ENCODE peak calls at places on chromosomes 12 and 14, in five cellular contexts. Q is fibroblast of mammary gland, W is breast epithelium, E is suprapubic skin, A is A549. O is an unnamed sample.

GRCh38 chr12:88258396-88258795 is 116.3 kb downstream of the TMTC3 start:
- DNase-seq in Q (peak), W (no peak), E (no peak), A (no peak), O (no peak)

GRCh38 chr12:24615967-24616411 is 332.9 kb downstream of the BCAT1 start:
- DNase-seq in Q (peak), W (no peak), E (no peak), A (no peak), O (no peak)

GRCh38 chr12:26431211-26431610 is 235.8 kb downstream of the SSPN start:
- DNase-seq in Q (no peak), W (no peak), E (no peak), A (no peak), O (no peak)

GRCh38 chr14:31420013-31420318 is 384 bp downstream of the HEATR5A start:
- DNase-seq in Q (no peak), W (peak), E (peak), A (peak), O (no peak)

GRCh38 chr12:42761601-42762350 is 172.2 kb upstream of the PRICKLE1 start:
- DNase-seq in Q (peak), W (no peak), E (no peak), A (no peak), O (no peak)

GRCh38 chr12:58819945-58820344 is 100.4 kb downstream of the LRIG3 start:
- DNase-seq in Q (peak), W (no peak), E (no peak), A (no peak), O (no peak)

GRCh38 chr14:103899316-103899715 is 28.9 kb upstream of the TDRD9 start:
- DNase-seq in Q (no peak), W (no peak), E (no peak), A (no peak), O (no peak)

GRCh38 chr12:95623554-95624170 is 72.4 kb upstream of the USP44 start:
- DNase-seq in Q (peak), W (peak), E (no peak), A (peak), O (no peak)

GRCh38 chr12:34347367-34347766 is 325.1 kb downstream of the ALG10 start:
- DNase-seq in Q (no peak), W (no peak), E (no peak), A (peak), O (no peak)

GRCh38 chr12:26003065-26003464 is 44.6 kb downstream of the RASSF8 start:
- DNase-seq in Q (no peak), W (no peak), E (no peak), A (no peak), O (no peak)

GRCh38 chr14:95677168-95677835 is 8.9 kb upstream of the TCL1B start:
- DNase-seq in Q (no peak), W (no peak), E (no peak), A (no peak), O (no peak)

GRCh38 chr14:95679148-95679547 is 7.1 kb upstream of the TCL1B start:
- DNase-seq in Q (no peak), W (no peak), E (no peak), A (no peak), O (no peak)

GRCh38 chr14:95681153-95681552 is 5.1 kb upstream of the TCL1B start:
- DNase-seq in Q (no peak), W (no peak), E (no peak), A (no peak), O (no peak)

GRCh38 chr14:95683793-95684192 is 2.4 kb upstream of the TCL1B start:
- DNase-seq in Q (peak), W (no peak), E (no peak), A (peak), O (no peak)

GRCh38 chr14:95679995-95680735 is 6.1 kb upstream of the TCL1B start:
- DNase-seq in Q (no peak), W (no peak), E (no peak), A (peak), O (no peak)
- TF ChIP-seq CTCF in Q (no peak), W (no peak), E (no peak), A (no peak), O (peak)

DNA sequence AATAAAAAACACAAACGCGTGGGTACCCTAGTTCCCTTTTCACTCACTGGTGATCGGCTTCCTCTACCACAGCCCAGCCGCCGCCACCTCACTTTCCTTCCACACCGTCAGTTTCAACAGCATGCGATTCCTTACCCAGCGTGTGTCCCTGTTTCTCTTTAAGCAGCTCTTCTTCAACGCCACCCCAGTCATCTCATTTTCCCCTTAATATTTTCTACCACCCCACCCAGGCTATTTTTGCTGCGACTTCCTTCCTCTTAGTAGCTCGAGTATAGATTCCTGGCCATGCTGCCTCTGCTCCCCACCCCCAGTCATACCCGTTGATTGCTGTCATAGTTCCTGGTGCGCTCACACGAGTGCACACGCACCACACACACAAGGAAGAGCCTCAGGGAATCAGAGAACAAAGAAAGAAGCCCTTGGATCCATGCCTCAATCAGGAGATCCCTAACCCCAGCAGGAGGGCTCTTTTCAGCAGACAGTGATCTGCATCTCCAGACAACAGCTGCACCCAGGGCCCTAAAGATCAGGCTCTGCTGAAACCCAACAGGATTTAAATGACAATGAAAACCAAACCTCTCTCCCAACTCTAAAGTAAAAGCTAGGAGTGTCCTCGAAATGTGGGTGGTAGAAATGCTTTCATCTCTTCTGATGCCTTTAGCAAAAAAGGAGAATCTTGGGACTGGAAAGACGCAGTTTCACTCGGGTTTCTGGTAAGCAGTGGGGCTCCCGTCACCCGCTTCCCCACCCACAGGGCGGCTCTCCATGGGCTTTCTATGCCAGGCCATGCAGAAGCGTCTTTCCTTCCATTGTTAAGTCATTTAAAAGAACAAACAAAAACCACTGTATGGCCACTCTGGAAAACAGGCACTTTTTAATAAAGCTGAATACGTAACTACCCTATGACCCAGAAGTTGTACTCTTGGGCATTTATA is 23.8 kb downstream of the VPS37B start:
- DNase-seq in Q (peak), W (peak), E (peak), A (peak), O (no peak)
- H3K4me3 ChIP-seq in Q (peak), W (peak), E (peak), A (no peak), O (peak)

DNA sequence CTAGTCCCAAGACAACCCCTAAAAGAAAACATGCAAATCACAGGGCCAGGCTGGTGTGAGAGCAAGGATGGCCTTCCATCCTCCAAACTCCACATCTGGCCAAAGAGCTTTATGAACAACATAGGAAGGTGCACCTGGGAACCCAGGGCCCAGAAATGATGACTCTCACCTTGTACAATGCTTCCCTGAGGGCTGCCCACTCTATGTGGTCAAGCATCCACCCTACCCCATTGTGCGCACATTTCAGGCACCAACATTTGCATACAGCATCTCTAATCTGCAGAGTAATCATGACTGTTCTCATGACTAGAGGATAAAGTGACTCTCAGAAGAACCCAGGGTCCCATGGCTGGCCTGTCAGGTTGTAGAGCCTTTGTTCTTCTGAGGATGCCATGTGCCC is 57.2 kb upstream of the NTF3 start:
- DNase-seq in Q (no peak), W (no peak), E (no peak), A (no peak), O (no peak)
- TF ChIP-seq CTCF in Q (no peak), W (no peak), E (no peak), A (no peak), O (no peak)

GRCh38 chr14:60651936-60652673 is 2.8 kb upstream of the SIX1 start:
- DNase-seq in Q (no peak), W (no peak), E (no peak), A (no peak), O (no peak)
- H3K4me3 ChIP-seq in Q (no peak), W (no peak), E (no peak), A (no peak), O (no peak)

DNA sequence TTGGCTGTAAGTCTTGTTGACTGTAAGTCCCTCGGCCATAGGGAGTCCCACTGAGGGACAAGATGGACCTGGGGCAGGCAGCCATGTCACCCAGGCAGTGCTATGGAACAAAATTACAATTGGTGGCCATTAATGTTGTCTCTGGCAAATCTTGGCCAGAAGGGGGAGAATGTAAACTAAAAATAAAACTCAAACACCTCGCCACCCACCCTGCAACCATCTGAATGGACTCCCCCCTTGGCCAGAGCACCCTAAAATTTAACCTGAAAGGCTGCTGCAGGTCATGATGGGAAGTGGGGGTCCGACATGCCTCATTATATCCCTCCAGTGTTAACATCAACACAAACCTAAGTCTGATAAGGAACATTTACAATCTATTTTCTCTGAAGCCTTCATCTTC is 8.2 kb downstream of the SLC22A17 start:
- DNase-seq in Q (no peak), W (no peak), E (no peak), A (no peak), O (no peak)
- TF ChIP-seq CTCF in Q (no peak), W (no peak), E (no peak), A (no peak), O (no peak)

DNA sequence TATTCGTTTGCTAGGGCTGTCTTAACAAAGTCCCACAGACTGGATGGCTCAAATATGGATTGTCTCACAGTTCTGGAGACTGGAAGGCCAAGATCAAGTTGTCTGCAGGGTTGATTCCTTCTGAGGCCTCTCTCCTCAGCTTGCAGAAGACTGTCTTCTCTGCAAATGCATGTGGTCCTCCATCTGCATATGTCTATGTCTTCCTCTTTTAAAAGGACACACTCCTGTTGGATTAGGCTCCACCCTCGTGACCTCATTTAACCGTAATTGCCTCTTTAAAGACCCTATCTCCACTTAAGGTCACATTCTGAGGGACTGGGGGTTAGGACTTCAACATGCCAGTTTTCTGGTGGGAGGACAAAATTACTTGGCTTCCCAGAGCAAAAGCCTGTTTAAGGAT is 123.3 kb downstream of the SLC38A6 start:
- DNase-seq in Q (no peak), W (no peak), E (no peak), A (no peak), O (no peak)
- H3K4me3 ChIP-seq in Q (no peak), W (no peak), E (no peak), A (no peak), O (no peak)

DNA sequence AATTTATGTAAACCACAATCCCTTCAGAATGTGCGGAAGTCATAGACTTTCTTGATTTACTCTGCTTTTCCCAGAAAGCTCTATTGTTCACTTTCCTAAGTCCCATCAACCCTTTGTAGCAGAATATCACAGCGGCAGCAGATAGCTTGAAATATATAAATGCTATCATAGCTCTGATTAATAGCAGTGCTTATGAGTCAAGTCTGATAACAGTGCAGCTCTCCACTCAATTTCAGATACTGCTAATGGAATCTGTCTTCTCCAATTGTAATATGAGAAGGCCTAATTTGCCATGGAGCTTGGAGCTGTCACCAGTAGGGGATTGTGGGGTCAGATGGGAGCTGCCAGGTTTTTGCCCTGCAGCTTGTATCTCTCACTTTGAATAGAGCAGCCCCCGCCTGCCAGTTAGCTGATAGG is 10.9 kb downstream of the TMEM260 start:
- DNase-seq in Q (no peak), W (no peak), E (no peak), A (no peak), O (no peak)
- TF ChIP-seq CTCF in Q (no peak), W (no peak), E (no peak), A (no peak), O (no peak)

GRCh38 chr12:53233671-53234091 is 1.7 kb upstream of the RARG start:
- DNase-seq in Q (peak), W (no peak), E (no peak), A (no peak), O (no peak)

GRCh38 chr12:53235164-53235563 is 3.2 kb upstream of the RARG start:
- DNase-seq in Q (no peak), W (no peak), E (no peak), A (no peak), O (no peak)

GRCh38 chr12:53235742-53236442 is 3.9 kb upstream of the RARG start:
- DNase-seq in Q (no peak), W (no peak), E (no peak), A (no peak), O (no peak)

GRCh38 chr12:53232641-53233538 is 881 bp upstream of the RARG start:
- DNase-seq in Q (peak), W (peak), E (peak), A (peak), O (no peak)

DNA sequence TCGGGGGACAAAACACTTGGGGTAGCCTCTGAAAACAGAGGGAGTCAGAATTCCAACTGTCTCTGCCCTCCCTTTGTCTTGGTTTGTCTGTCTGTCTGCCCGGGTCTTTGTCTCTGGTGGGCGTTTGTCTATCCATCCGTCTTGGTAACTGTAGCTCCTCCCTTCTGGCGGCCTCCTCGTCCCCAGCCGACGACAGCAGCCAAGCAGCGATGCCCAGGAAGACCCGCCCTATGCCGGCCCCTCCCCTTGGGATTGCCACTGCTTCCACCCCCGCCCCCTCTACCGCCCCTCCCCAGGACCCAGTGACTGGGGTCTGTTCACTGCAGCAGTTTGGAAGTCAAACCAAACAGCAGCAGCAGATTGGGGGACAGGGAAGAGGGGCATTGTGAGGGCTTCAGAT is 2.2 kb upstream of the RARG start:
- DNase-seq in Q (no peak), W (no peak), E (no peak), A (no peak), O (no peak)
- H3K4me3 ChIP-seq in Q (no peak), W (peak), E (no peak), A (no peak), O (no peak)

GRCh38 chr12:6752931-6753771 is at the start of gene MLF2:
- DNase-seq in Q (peak), W (peak), E (peak), A (peak), O (peak)

GRCh38 chr12:6753772-6754356 is 923 bp upstream of the MLF2 start:
- DNase-seq in Q (peak), W (no peak), E (no peak), A (no peak), O (no peak)

GRCh38 chr12:6750506-6750905 is 2.4 kb downstream of the MLF2 start:
- DNase-seq in Q (no peak), W (no peak), E (no peak), A (no peak), O (no peak)

GRCh38 chr12:6751767-6752166 is 1.2 kb downstream of the MLF2 start:
- DNase-seq in Q (no peak), W (no peak), E (no peak), A (no peak), O (no peak)

GRCh38 chr12:6752181-6752930 is 585 bp downstream of the MLF2 start:
- DNase-seq in Q (peak), W (peak), E (no peak), A (peak), O (no peak)
- TF ChIP-seq CTCF in Q (peak), W (no peak), E (peak), A (peak), O (no peak)

O was measured in GM12864.